ENCODE peak calls at places on chromosome 7, in ten cellular contexts. C, A, R, B, M, J, Z, W, K and L are unnamed samples.

GRCh38 chr7:988426-988911 is 5.5 kb downstream of the CYP2W1 start:
- DNase-seq in C (no peak), A (no peak), R (no peak), B (no peak), M (no peak), J (no peak), Z (no peak), W (no peak), K (no peak), L (no peak)

GRCh38 chr7:69656890-69657289 is 58.6 kb downstream of the AUTS2 start:
- DNase-seq in C (no peak), A (peak; percentile 3), R (no peak), B (no peak), M (no peak), J (peak; percentile 68), Z (peak; percentile 47), W (no peak), K (no peak), L (no peak)

GRCh38 chr7:98177553-98177952 is 33.7 kb upstream of the BHLHA15 start:
- DNase-seq in C (no peak), A (no peak), R (no peak), B (no peak), M (no peak), J (no peak), Z (no peak), W (no peak), K (no peak), L (no peak)

GRCh38 chr7:5462216-5462615 is 38.6 kb upstream of the TNRC18 start:
- DNase-seq in C (no peak), A (no peak), R (no peak), B (no peak), M (no peak), J (no peak), Z (no peak), W (no peak), K (no peak), L (peak; percentile 54)

GRCh38 chr7:155527664-155528063 is 18.7 kb downstream of the CNPY1 start:
- DNase-seq in C (no peak), A (no peak), R (no peak), B (no peak), M (no peak), J (no peak), Z (no peak), W (no peak), K (no peak), L (no peak)

GRCh38 chr7:99752354-99752753 is 17.4 kb upstream of the CYP3A7 start:
- DNase-seq in C (no peak), A (no peak), R (no peak), B (no peak), M (no peak), J (no peak), Z (no peak), W (no peak), K (no peak), L (no peak)

GRCh38 chr7:44534501-44534900 is 6.6 kb downstream of the NPC1L1 start:
- DNase-seq in C (no peak), A (peak; percentile 63), R (peak; percentile 79), B (peak; percentile 31), M (peak; percentile 91), J (no peak), Z (peak; percentile 82), W (peak; percentile 11), K (peak; percentile 75), L (peak; percentile 59)

GRCh38 chr7:138886501-138886917 is 88.5 kb upstream of the ATP6V0A4 start:
- DNase-seq in C (no peak), A (peak; percentile 51), R (no peak), B (peak; percentile 13), M (no peak), J (no peak), Z (peak; percentile 39), W (peak; percentile 50), K (peak; percentile 87), L (peak; percentile 95)

GRCh38 chr7:750111-750905 is 23.2 kb upstream of the PRKAR1B start:
- DNase-seq in C (no peak), A (no peak), R (no peak), B (no peak), M (no peak), J (no peak), Z (no peak), W (no peak), K (no peak), L (no peak)

GRCh38 chr7:151110941-151111645 is 24.8 kb downstream of the AGAP3 start:
- DNase-seq in C (no peak), A (peak; percentile 91), R (peak; percentile 89), B (peak; percentile 62), M (peak; percentile 94), J (peak; percentile 82), Z (peak; percentile 87), W (peak; percentile 63), K (peak; percentile 72), L (peak; percentile 62)

GRCh38 chr7:112233048-112233697 is 26.7 kb downstream of the ZNF277 start:
- DNase-seq in C (no peak), A (no peak), R (no peak), B (no peak), M (no peak), J (no peak), Z (no peak), W (no peak), K (no peak), L (no peak)

GRCh38 chr7:154906736-154907355 is 96.1 kb downstream of the PAXIP1 start:
- DNase-seq in C (no peak), A (no peak), R (no peak), B (no peak), M (no peak), J (no peak), Z (no peak), W (no peak), K (no peak), L (no peak)

GRCh38 chr7:35003679-35004278 is 33.5 kb downstream of the DPY19L1 start:
- DNase-seq in C (peak; percentile 89), A (peak; percentile 16), R (no peak), B (no peak), M (no peak), J (peak; percentile 60), Z (no peak), W (no peak), K (peak; percentile 89), L (no peak)

GRCh38 chr7:39086638-39087360 is 109.1 kb downstream of the POU6F2 start:
- DNase-seq in C (no peak), A (no peak), R (no peak), B (no peak), M (no peak), J (no peak), Z (no peak), W (no peak), K (no peak), L (no peak)

GRCh38 chr7:91759205-91759863 is 121.2 kb downstream of the MTERF1 start:
- DNase-seq in C (peak; percentile 13), A (no peak), R (peak; percentile 56), B (no peak), M (no peak), J (no peak), Z (peak; percentile 38), W (no peak), K (peak; percentile 19), L (no peak)

GRCh38 chr7:75559355-75559986 is 67.4 kb downstream of the SPDYE5 start:
- DNase-seq in C (no peak), A (no peak), R (no peak), B (no peak), M (no peak), J (no peak), Z (peak; percentile 7), W (no peak), K (no peak), L (no peak)

GRCh38 chr7:46286957-46287356 is 365.9 kb upstream of the IGFBP3 start:
- DNase-seq in C (no peak), A (no peak), R (no peak), B (no peak), M (no peak), J (no peak), Z (no peak), W (no peak), K (no peak), L (no peak)

GRCh38 chr7:27157717-27158431 is 1.4 kb upstream of the HOXA7 start:
- DNase-seq in C (no peak), A (no peak), R (no peak), B (no peak), M (no peak), J (no peak), Z (no peak), W (no peak), K (no peak), L (peak; percentile 60)

GRCh38 chr7:28847681-28848080 is 110.4 kb downstream of the TRIL start:
- DNase-seq in C (no peak), A (no peak), R (no peak), B (no peak), M (no peak), J (peak; percentile 56), Z (no peak), W (no peak), K (no peak), L (no peak)

GRCh38 chr7:17298102-17298839 is at the start of gene AHR:
- DNase-seq in C (peak; percentile 83), A (peak; percentile 94), R (peak; percentile 78), B (peak; percentile 82), M (peak; percentile 47), J (peak; percentile 95), Z (peak; percentile 88), W (peak; percentile 77), K (peak; percentile 97), L (peak; percentile 82)

GRCh38 chr7:8295638-8296361 is 33.8 kb upstream of the ICA1 start:
- DNase-seq in C (peak; percentile 49), A (peak; percentile 66), R (no peak), B (peak; percentile 31), M (peak; percentile 13), J (no peak), Z (peak; percentile 88), W (peak; percentile 41), K (peak; percentile 88), L (peak; percentile 73)

GRCh38 chr7:30708983-30709382 is 26.7 kb upstream of the CRHR2 start:
- DNase-seq in C (peak; percentile 14), A (no peak), R (no peak), B (no peak), M (no peak), J (peak; percentile 59), Z (no peak), W (no peak), K (peak; percentile 54), L (no peak)

GRCh38 chr7:119945822-119946221 is 327.2 kb upstream of the KCND2 start:
- DNase-seq in C (no peak), A (no peak), R (no peak), B (no peak), M (no peak), J (no peak), Z (no peak), W (no peak), K (no peak), L (no peak)

GRCh38 chr7:154843670-154844237 is 159.2 kb downstream of the PAXIP1 start:
- DNase-seq in C (no peak), A (no peak), R (no peak), B (no peak), M (no peak), J (no peak), Z (no peak), W (no peak), K (no peak), L (no peak)

GRCh38 chr7:387132-388022 is 97.4 kb downstream of the FOXL3 start:
- DNase-seq in C (no peak), A (no peak), R (no peak), B (no peak), M (no peak), J (peak; percentile 12), Z (no peak), W (no peak), K (no peak), L (no peak)

GRCh38 chr7:158561659-158562058 is 26.0 kb downstream of the PTPRN2 start:
- DNase-seq in C (no peak), A (no peak), R (no peak), B (no peak), M (no peak), J (no peak), Z (no peak), W (no peak), K (no peak), L (no peak)

GRCh38 chr7:114297121-114297520 is 117.5 kb upstream of the FOXP2 start:
- DNase-seq in C (no peak), A (no peak), R (no peak), B (no peak), M (no peak), J (no peak), Z (no peak), W (no peak), K (no peak), L (no peak)

GRCh38 chr7:51079494-51079893 is 237.1 kb downstream of the COBL start:
- DNase-seq in C (no peak), A (no peak), R (no peak), B (no peak), M (no peak), J (no peak), Z (no peak), W (no peak), K (no peak), L (no peak)